ENCODE peak calls at places on chromosomes 16 and 17, in seven cellular contexts. H, X, V, L, Z, C and B are unnamed samples.

GRCh38 chr17:18980682-18981384 is 23.7 kb downstream of the FAM83G start:
- DNase-seq in C (no peak), Z (no peak), H (no peak), X (no peak), L (peak), V (no peak), B (no peak)

GRCh38 chr16:57911711-57912110 is 59.2 kb downstream of the CNGB1 start:
- DNase-seq in Z (no peak), C (no peak), V (no peak), L (no peak), H (no peak), X (no peak), B (peak)

GRCh38 chr17:78573955-78574354 is 3.2 kb downstream of the DNAH17 start:
- DNase-seq in Z (no peak), L (no peak), C (no peak), V (peak), H (no peak), X (no peak), B (no peak)

GRCh38 chr16:27429981-27430441 is 28.0 kb downstream of the IL21R start:
- DNase-seq in L (no peak), V (no peak), Z (no peak), X (no peak), C (no peak), H (no peak), B (peak)

GRCh38 chr17:61131555-61131954 is 268.1 kb upstream of the TBX2 start:
- DNase-seq in L (no peak), Z (no peak), H (no peak), V (no peak), C (no peak), X (no peak), B (no peak)

GRCh38 chr16:75197522-75198134 is 9.3 kb downstream of the CTRB2 start:
- DNase-seq in H (no peak), Z (no peak), V (no peak), L (no peak), X (no peak), C (no peak), B (no peak)

GRCh38 chr16:75818491-75818890 is 92.2 kb upstream of the CPHXL start:
- DNase-seq in V (no peak), H (no peak), Z (no peak), X (no peak), L (peak), C (no peak), B (no peak)

GRCh38 chr17:45077643-45078042 is 16.5 kb downstream of the NMT1 start:
- DNase-seq in V (no peak), X (no peak), L (no peak), C (no peak), Z (no peak), H (no peak), B (no peak)

GRCh38 chr17:31787857-31788570 is 71.0 kb downstream of the COPRS start:
- DNase-seq in X (no peak), H (no peak), L (peak), V (no peak), Z (peak), C (no peak), B (no peak)

GRCh38 chr17:30950669-30951399 is 20.0 kb upstream of the RNF135 start:
- DNase-seq in Z (peak), L (peak), C (no peak), X (peak), V (peak), H (no peak), B (no peak)

GRCh38 chr17:77366206-77366557 is 225.4 kb downstream of the SEC14L1 start:
- DNase-seq in X (no peak), H (no peak), V (peak), C (no peak), Z (no peak), L (no peak), B (no peak)

GRCh38 chr17:8019161-8019560 is 16.7 kb downstream of the GUCY2D start:
- DNase-seq in L (no peak), X (no peak), H (no peak), Z (no peak), C (no peak), V (no peak), B (no peak)

GRCh38 chr17:31279401-31279800 is 17.6 kb downstream of the OMG start:
- DNase-seq in C (no peak), Z (no peak), L (no peak), X (no peak), V (no peak), H (no peak), B (no peak)

GRCh38 chr17:47997595-47997994 is 26.7 kb downstream of the CDK5RAP3 start:
- DNase-seq in Z (no peak), L (no peak), V (no peak), H (no peak), C (no peak), X (no peak), B (no peak)